ENCODE peak calls at places on chromosomes 7 and 10, in four cellular contexts. Z is HT1080; I is activated naive CD4-positive, alpha-beta T cell treated with anti-CD3 and anti-CD28 coated beads, Interleukin-2, amount 10 ng/mL, durations not matched to agents 7 days and 5 days; P is psoas muscle. X is an unnamed sample.

GRCh38 chr10:14186245-14186644 is 144.5 kb downstream of the FRMD4A start:
- DNase-seq in Z (peak), I (no peak), P (no peak), X (no peak)

GRCh38 chr7:31735991-31736982 is 49.3 kb downstream of the PPP1R17 start:
- DNase-seq in Z (peak), I (peak), P (peak), X (peak)

GRCh38 chr10:104123397-104123796 is 1.4 kb downstream of the SFR1 start:
- DNase-seq in Z (peak), I (no peak), P (no peak), X (no peak)

GRCh38 chr10:104099941-104100340 is 14.3 kb upstream of the COL17A1 start:
- DNase-seq in Z (peak), I (no peak), P (no peak), X (no peak)

GRCh38 chr7:106444068-106444655 is 159.4 kb upstream of the NAMPT start:
- DNase-seq in Z (no peak), I (no peak), P (no peak), X (no peak)

GRCh38 chr7:114973147-114973546 is 51.3 kb downstream of the MDFIC start:
- DNase-seq in Z (peak), I (no peak), P (no peak), X (no peak)

GRCh38 chr10:44651834-44652233 is 259.3 kb upstream of the TMEM72 start:
- DNase-seq in Z (no peak), I (no peak), P (peak), X (no peak)

GRCh38 chr7:85191383-85191782 is 4.5 kb upstream of the SEMA3D start:
- DNase-seq in Z (peak), I (no peak), P (no peak), X (no peak)

GRCh38 chr7:106050743-106051110 is 61.4 kb downstream of the SYPL1 start:
- DNase-seq in Z (peak), I (no peak), P (no peak), X (no peak)

X was measured in heart left ventricle.